ENCODE peak calls at places on chromosome 2, in seven cellular contexts. G is CD8-positive, alpha-beta memory T cell; L is GM23338; T is esophagus squamous epithelium; X is NCI-H1930; Q is A172; K is kidney. A is an unnamed sample.
A peak's percentile ranks its signal among the peaks of the same experiment; 100 is the strongest.

GRCh38 chr2:120783371-120783791 is 47.7 kb downstream of the GLI2 start:
- DNase-seq in G (no peak), L (peak; percentile 60), T (no peak), X (no peak), Q (peak; percentile 79), K (no peak), A (no peak)

GRCh38 chr2:224308267-224308911 is 93.5 kb downstream of the FAM124B start:
- DNase-seq in G (no peak), L (no peak), T (no peak), X (no peak), Q (no peak), K (no peak), A (no peak)

GRCh38 chr2:234536218-234536989 is 39.5 kb upstream of the ARL4C start:
- DNase-seq in G (no peak), L (no peak), T (no peak), X (no peak), Q (no peak), K (no peak), A (no peak)

GRCh38 chr2:146814971-146815370 is 1029.9 kb upstream of the ACVR2A start:
- DNase-seq in G (no peak), L (no peak), T (no peak), X (no peak), Q (peak; percentile 27), K (no peak), A (no peak)

GRCh38 chr2:216327447-216327846 is 44.8 kb downstream of the MARCHF4 start:
- DNase-seq in G (no peak), L (no peak), T (no peak), X (no peak), Q (no peak), K (no peak), A (peak; percentile 17)

GRCh38 chr2:68225119-68225632 is 27.2 kb downstream of the PPP3R1 start:
- DNase-seq in G (peak; percentile 15), L (peak; percentile 75), T (no peak), X (no peak), Q (peak; percentile 44), K (no peak), A (peak; percentile 67)

GRCh38 chr2:231294578-231295362 is 96.3 kb downstream of the ARMC9 start:
- DNase-seq in G (no peak), L (no peak), T (no peak), X (no peak), Q (no peak), K (no peak), A (peak; percentile 28)

GRCh38 chr2:188130317-188130716 is 161.4 kb upstream of the GULP1 start:
- DNase-seq in G (no peak), L (peak; percentile 30), T (no peak), X (no peak), Q (no peak), K (no peak), A (no peak)

GRCh38 chr2:62467475-62468321 is 38.3 kb downstream of the TMEM17 start:
- DNase-seq in G (no peak), L (peak; percentile 34), T (no peak), X (no peak), Q (no peak), K (no peak), A (no peak)